ENCODE peak calls at places on chromosomes 6 and 20, in ten cellular contexts. One of them, this sample, is unnamed. For H3K9me3 and H3K36me3, the result is how much of the 10 kb centered on the place peaks cover.

GRCh38 chr6:108921547-108922331 is 73.5 kb downstream of the ARMC2 start:
- DNase-seq in breast epithelium: peak
- DNase-seq in neural progenitor cell: no peak
- DNase-seq in CD8-positive, alpha-beta T cell: no peak
- DNase-seq in Caco-2: no peak
- DNase-seq in H1: no peak
- DNase-seq in esophagus squamous epithelium: no peak
- DNase-seq in heart right ventricle: no peak
- DNase-seq in left ventricle myocardium inferior: no peak
- DNase-seq in aorta: no peak
- DNase-seq in this sample: no peak

GRCh38 chr20:40991181-40991889 is 37.3 kb upstream of the TOP1 start:
- DNase-seq in left ventricle myocardium inferior: no peak
- DNase-seq in Caco-2: no peak
- DNase-seq in aorta: no peak
- DNase-seq in CD8-positive, alpha-beta T cell: peak
- DNase-seq in breast epithelium: no peak
- DNase-seq in esophagus squamous epithelium: no peak
- DNase-seq in heart right ventricle: peak
- DNase-seq in neural progenitor cell: no peak
- DNase-seq in H1: peak
- DNase-seq in this sample: no peak

GRCh38 chr6:46541556-46541955 is 50.3 kb upstream of the RCAN2 start:
- DNase-seq in CD8-positive, alpha-beta T cell: no peak
- DNase-seq in H1: no peak
- DNase-seq in aorta: no peak
- DNase-seq in left ventricle myocardium inferior: no peak
- DNase-seq in Caco-2: no peak
- DNase-seq in neural progenitor cell: no peak
- DNase-seq in breast epithelium: no peak
- DNase-seq in esophagus squamous epithelium: no peak
- DNase-seq in heart right ventricle: no peak
- DNase-seq in this sample: no peak

GRCh38 chr6:117540670-117541069 is 58.2 kb downstream of the DCBLD1 start:
- DNase-seq in CD8-positive, alpha-beta T cell: no peak
- DNase-seq in neural progenitor cell: no peak
- DNase-seq in aorta: no peak
- DNase-seq in breast epithelium: no peak
- DNase-seq in H1: no peak
- DNase-seq in heart right ventricle: no peak
- DNase-seq in left ventricle myocardium inferior: no peak
- DNase-seq in esophagus squamous epithelium: no peak
- DNase-seq in Caco-2: no peak
- DNase-seq in this sample: no peak

GRCh38 chr20:58461899-58462298 is 53.3 kb downstream of the APCDD1L start:
- DNase-seq in H1: no peak
- DNase-seq in CD8-positive, alpha-beta T cell: no peak
- DNase-seq in breast epithelium: no peak
- DNase-seq in neural progenitor cell: no peak
- DNase-seq in esophagus squamous epithelium: no peak
- DNase-seq in Caco-2: no peak
- DNase-seq in aorta: no peak
- DNase-seq in left ventricle myocardium inferior: no peak
- DNase-seq in heart right ventricle: no peak
- DNase-seq in this sample: no peak

GRCh38 chr6:129525055-129525454 is 184.9 kb downstream of the ARHGAP18 start:
- DNase-seq in Caco-2: no peak
- DNase-seq in esophagus squamous epithelium: no peak
- DNase-seq in breast epithelium: no peak
- DNase-seq in heart right ventricle: no peak
- DNase-seq in H1: no peak
- DNase-seq in CD8-positive, alpha-beta T cell: no peak
- DNase-seq in aorta: no peak
- DNase-seq in neural progenitor cell: no peak
- DNase-seq in left ventricle myocardium inferior: no peak
- DNase-seq in this sample: no peak

GRCh38 chr20:21387528-21387927 is 9.8 kb downstream of the NKX2-4 start:
- DNase-seq in breast epithelium: no peak
- DNase-seq in CD8-positive, alpha-beta T cell: no peak
- DNase-seq in heart right ventricle: no peak
- DNase-seq in aorta: no peak
- DNase-seq in H1: no peak
- DNase-seq in left ventricle myocardium inferior: no peak
- DNase-seq in neural progenitor cell: no peak
- DNase-seq in esophagus squamous epithelium: no peak
- DNase-seq in Caco-2: no peak
- DNase-seq in this sample: no peak

GRCh38 chr6:32371204-32371603 is 499 bp downstream of the TSBP1 start:
- DNase-seq in CD8-positive, alpha-beta T cell: no peak
- DNase-seq in H1: no peak
- DNase-seq in esophagus squamous epithelium: no peak
- DNase-seq in neural progenitor cell: no peak
- DNase-seq in left ventricle myocardium inferior: no peak
- DNase-seq in heart right ventricle: no peak
- DNase-seq in aorta: no peak
- DNase-seq in breast epithelium: no peak
- DNase-seq in Caco-2: no peak
- DNase-seq in this sample: no peak

DNA sequence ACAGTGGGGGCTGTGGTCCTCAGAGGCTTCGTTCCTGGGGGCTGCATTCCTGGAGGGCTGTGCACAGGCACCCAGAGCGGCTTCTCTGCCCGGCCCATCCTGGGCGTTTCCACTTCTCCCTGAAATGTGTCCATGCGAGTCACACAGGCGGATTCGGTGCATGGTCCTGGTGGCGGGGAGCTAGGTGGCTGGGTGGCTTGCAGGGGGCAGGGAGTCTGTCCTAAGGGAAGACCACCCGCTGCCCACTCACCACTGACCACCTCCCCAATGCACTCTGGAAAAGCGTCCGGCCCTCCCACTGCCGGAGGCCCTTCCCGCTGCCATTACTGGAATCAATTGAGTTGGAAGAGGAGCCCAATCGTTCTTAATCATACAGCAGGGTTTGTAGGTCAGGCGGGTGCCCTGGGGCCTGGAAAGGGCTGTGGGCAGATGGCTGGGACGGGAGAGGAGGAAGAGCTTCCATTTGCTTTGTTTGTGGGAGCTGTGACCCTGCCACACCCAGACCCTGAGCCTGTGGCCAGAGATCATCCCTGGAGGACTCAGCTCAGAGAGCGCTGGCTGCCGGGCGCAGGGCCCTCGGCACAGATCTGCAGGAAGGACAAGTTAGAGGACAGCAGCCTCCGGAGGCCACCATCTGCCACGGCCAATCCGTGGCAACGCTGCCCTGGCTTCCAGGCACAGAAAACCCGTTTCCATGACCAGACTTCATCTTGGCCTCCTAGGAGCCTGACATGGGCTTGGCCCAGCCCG is 6.3 kb downstream of the CHRNA4 start:
- DNase-seq in Caco-2: no peak
- DNase-seq in left ventricle myocardium inferior: no peak
- DNase-seq in esophagus squamous epithelium: no peak
- DNase-seq in CD8-positive, alpha-beta T cell: no peak
- DNase-seq in heart right ventricle: no peak
- DNase-seq in neural progenitor cell: no peak
- DNase-seq in breast epithelium: no peak
- DNase-seq in aorta: no peak
- DNase-seq in H1: no peak
- DNase-seq in this sample: no peak
- H3K9me3 ChIP-seq in Caco-2: under half
- H3K9me3 ChIP-seq in left ventricle myocardium inferior: under half
- H3K9me3 ChIP-seq in esophagus squamous epithelium: under half
- H3K9me3 ChIP-seq in CD8-positive, alpha-beta T cell: under half
- H3K9me3 ChIP-seq in heart right ventricle: under half
- H3K9me3 ChIP-seq in neural progenitor cell: under half
- H3K9me3 ChIP-seq in breast epithelium: under half
- H3K9me3 ChIP-seq in aorta: under half
- H3K9me3 ChIP-seq in H1: under half
- H3K9me3 ChIP-seq in this sample: under half

GRCh38 chr6:3764516-3765333 is 13.2 kb upstream of the PXDC1 start:
- DNase-seq in heart right ventricle: no peak
- DNase-seq in left ventricle myocardium inferior: no peak
- DNase-seq in esophagus squamous epithelium: no peak
- DNase-seq in neural progenitor cell: no peak
- DNase-seq in Caco-2: no peak
- DNase-seq in CD8-positive, alpha-beta T cell: no peak
- DNase-seq in breast epithelium: no peak
- DNase-seq in aorta: peak
- DNase-seq in H1: no peak
- DNase-seq in this sample: no peak

GRCh38 chr6:3762852-3763251 is 11.3 kb upstream of the PXDC1 start:
- DNase-seq in heart right ventricle: no peak
- DNase-seq in H1: no peak
- DNase-seq in neural progenitor cell: no peak
- DNase-seq in Caco-2: no peak
- DNase-seq in CD8-positive, alpha-beta T cell: no peak
- DNase-seq in esophagus squamous epithelium: no peak
- DNase-seq in left ventricle myocardium inferior: no peak
- DNase-seq in breast epithelium: no peak
- DNase-seq in aorta: no peak
- DNase-seq in this sample: no peak

GRCh38 chr6:3762359-3762758 is 10.8 kb upstream of the PXDC1 start:
- DNase-seq in heart right ventricle: no peak
- DNase-seq in CD8-positive, alpha-beta T cell: no peak
- DNase-seq in breast epithelium: no peak
- DNase-seq in esophagus squamous epithelium: no peak
- DNase-seq in H1: no peak
- DNase-seq in Caco-2: peak
- DNase-seq in aorta: peak
- DNase-seq in left ventricle myocardium inferior: no peak
- DNase-seq in neural progenitor cell: no peak
- DNase-seq in this sample: no peak

GRCh38 chr6:3766219-3766618 is 14.7 kb upstream of the PXDC1 start:
- DNase-seq in neural progenitor cell: no peak
- DNase-seq in H1: no peak
- DNase-seq in aorta: peak
- DNase-seq in Caco-2: no peak
- DNase-seq in heart right ventricle: no peak
- DNase-seq in CD8-positive, alpha-beta T cell: no peak
- DNase-seq in esophagus squamous epithelium: no peak
- DNase-seq in breast epithelium: no peak
- DNase-seq in left ventricle myocardium inferior: no peak
- DNase-seq in this sample: no peak

DNA sequence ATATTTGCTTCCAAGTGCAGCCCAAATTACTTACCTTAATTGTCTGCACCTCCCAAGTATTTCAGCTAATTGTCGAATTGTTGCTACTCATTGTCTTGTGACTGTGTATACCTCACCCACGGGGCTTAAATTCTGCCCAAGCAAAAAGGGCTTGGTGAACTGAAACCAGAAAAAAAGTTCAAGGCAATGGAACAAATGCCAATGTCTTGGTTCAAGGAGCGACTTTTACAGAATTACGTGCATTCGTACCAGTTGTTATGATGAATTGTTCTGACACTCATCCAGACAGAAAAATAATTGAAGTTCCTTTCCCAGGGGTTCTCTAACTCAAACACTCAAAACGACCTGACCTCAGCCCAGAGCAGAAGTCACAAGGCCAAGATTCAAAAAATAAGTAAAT is 13.9 kb upstream of the PXDC1 start:
- DNase-seq in heart right ventricle: no peak
- DNase-seq in esophagus squamous epithelium: no peak
- DNase-seq in breast epithelium: no peak
- DNase-seq in H1: no peak
- DNase-seq in Caco-2: no peak
- DNase-seq in neural progenitor cell: no peak
- DNase-seq in CD8-positive, alpha-beta T cell: no peak
- DNase-seq in left ventricle myocardium inferior: no peak
- DNase-seq in aorta: no peak
- DNase-seq in this sample: no peak
- H3K4me3 ChIP-seq in heart right ventricle: no peak
- H3K4me3 ChIP-seq in esophagus squamous epithelium: no peak
- H3K4me3 ChIP-seq in breast epithelium: no peak
- H3K4me3 ChIP-seq in H1: no peak
- H3K4me3 ChIP-seq in Caco-2: no peak
- H3K4me3 ChIP-seq in neural progenitor cell: no peak
- H3K4me3 ChIP-seq in CD8-positive, alpha-beta T cell: no peak
- H3K4me3 ChIP-seq in left ventricle myocardium inferior: no peak
- H3K4me3 ChIP-seq in aorta: no peak
- H3K4me3 ChIP-seq in this sample: no peak

GRCh38 chr6:134173007-134173690 is 120.7 kb upstream of the SLC2A12 start:
- DNase-seq in esophagus squamous epithelium: no peak
- DNase-seq in breast epithelium: no peak
- DNase-seq in heart right ventricle: no peak
- DNase-seq in H1: no peak
- DNase-seq in Caco-2: no peak
- DNase-seq in left ventricle myocardium inferior: no peak
- DNase-seq in neural progenitor cell: no peak
- DNase-seq in CD8-positive, alpha-beta T cell: no peak
- DNase-seq in aorta: no peak
- DNase-seq in this sample: no peak

GRCh38 chr6:134172020-134172766 is 119.8 kb upstream of the SLC2A12 start:
- DNase-seq in left ventricle myocardium inferior: no peak
- DNase-seq in aorta: no peak
- DNase-seq in esophagus squamous epithelium: no peak
- DNase-seq in breast epithelium: no peak
- DNase-seq in CD8-positive, alpha-beta T cell: no peak
- DNase-seq in neural progenitor cell: no peak
- DNase-seq in H1: no peak
- DNase-seq in Caco-2: no peak
- DNase-seq in heart right ventricle: no peak
- DNase-seq in this sample: no peak

GRCh38 chr6:134175532-134176282 is 123.3 kb upstream of the SLC2A12 start:
- DNase-seq in Caco-2: peak
- DNase-seq in heart right ventricle: peak
- DNase-seq in breast epithelium: peak
- DNase-seq in neural progenitor cell: peak
- DNase-seq in esophagus squamous epithelium: peak
- DNase-seq in aorta: peak
- DNase-seq in CD8-positive, alpha-beta T cell: peak
- DNase-seq in left ventricle myocardium inferior: peak
- DNase-seq in H1: peak
- DNase-seq in this sample: no peak

GRCh38 chr6:134174790-134175531 is 122.5 kb upstream of the SLC2A12 start:
- DNase-seq in breast epithelium: peak
- DNase-seq in left ventricle myocardium inferior: peak
- DNase-seq in aorta: peak
- DNase-seq in neural progenitor cell: peak
- DNase-seq in heart right ventricle: peak
- DNase-seq in esophagus squamous epithelium: peak
- DNase-seq in CD8-positive, alpha-beta T cell: peak
- DNase-seq in H1: peak
- DNase-seq in Caco-2: peak
- DNase-seq in this sample: no peak

DNA sequence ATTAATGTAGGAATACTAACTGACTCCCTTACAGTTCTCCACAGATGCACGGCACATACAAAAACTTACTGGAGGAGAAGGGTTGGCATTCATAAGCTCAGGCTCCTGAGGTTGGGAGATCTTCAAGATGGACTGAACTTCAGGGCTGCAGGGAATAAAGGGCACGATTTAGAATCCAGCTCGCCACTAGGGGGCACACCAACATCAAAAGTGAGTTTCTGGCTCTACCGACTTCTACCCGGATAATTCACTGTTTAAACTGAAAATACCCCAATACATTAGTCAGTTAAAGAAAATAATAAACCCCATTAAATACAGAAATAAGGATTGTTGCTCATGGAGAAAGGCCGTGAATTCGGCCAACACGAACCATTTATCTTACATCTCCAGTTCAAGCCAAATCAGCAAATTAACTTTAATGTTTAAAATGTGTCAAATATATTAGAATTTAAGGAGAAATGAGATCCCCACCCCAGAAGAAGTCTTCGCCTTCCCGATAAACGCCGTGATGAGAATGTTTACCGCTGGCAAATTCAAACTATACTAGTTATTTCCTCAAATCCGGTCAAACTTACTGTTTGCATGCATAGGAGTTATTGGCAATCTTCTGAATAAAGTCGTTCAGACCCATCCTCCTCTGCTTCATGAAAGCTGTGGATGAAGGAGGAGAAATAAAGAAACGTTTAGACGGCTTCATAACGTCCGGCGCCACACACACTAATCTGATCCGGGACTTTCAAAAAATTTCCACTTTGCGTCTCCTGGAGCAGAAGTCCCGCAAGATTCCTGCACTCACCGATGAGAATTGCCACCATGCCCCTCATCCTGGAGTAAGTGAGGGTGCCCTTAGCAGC is 121.7 kb upstream of the SLC2A12 start:
- DNase-seq in breast epithelium: peak
- DNase-seq in H1: peak
- DNase-seq in heart right ventricle: peak
- DNase-seq in CD8-positive, alpha-beta T cell: peak
- DNase-seq in neural progenitor cell: peak
- DNase-seq in Caco-2: peak
- DNase-seq in left ventricle myocardium inferior: peak
- DNase-seq in esophagus squamous epithelium: no peak
- DNase-seq in aorta: peak
- DNase-seq in this sample: no peak
- H3K36me3 ChIP-seq in breast epithelium: under half
- H3K36me3 ChIP-seq in H1: under half
- H3K36me3 ChIP-seq in heart right ventricle: under half
- H3K36me3 ChIP-seq in CD8-positive, alpha-beta T cell: under half
- H3K36me3 ChIP-seq in neural progenitor cell: under half
- H3K36me3 ChIP-seq in Caco-2: under half
- H3K36me3 ChIP-seq in left ventricle myocardium inferior: under half
- H3K36me3 ChIP-seq in esophagus squamous epithelium: under half
- H3K36me3 ChIP-seq in aorta: under half
- H3K36me3 ChIP-seq in this sample: under half

GRCh38 chr6:39997101-39997635 is 62.9 kb upstream of the MOCS1 start:
- DNase-seq in neural progenitor cell: no peak
- DNase-seq in esophagus squamous epithelium: no peak
- DNase-seq in left ventricle myocardium inferior: no peak
- DNase-seq in CD8-positive, alpha-beta T cell: no peak
- DNase-seq in Caco-2: no peak
- DNase-seq in heart right ventricle: no peak
- DNase-seq in aorta: no peak
- DNase-seq in breast epithelium: no peak
- DNase-seq in H1: no peak
- DNase-seq in this sample: no peak
- H3K9me3 ChIP-seq in neural progenitor cell: under half
- H3K9me3 ChIP-seq in esophagus squamous epithelium: under half
- H3K9me3 ChIP-seq in left ventricle myocardium inferior: half or more
- H3K9me3 ChIP-seq in CD8-positive, alpha-beta T cell: under half
- H3K9me3 ChIP-seq in Caco-2: under half
- H3K9me3 ChIP-seq in heart right ventricle: under half
- H3K9me3 ChIP-seq in aorta: under half
- H3K9me3 ChIP-seq in breast epithelium: under half
- H3K9me3 ChIP-seq in H1: under half
- H3K9me3 ChIP-seq in this sample: under half

This sample was measured in iPS DF 6.9.